ENCODE peak calls at places on chromosomes 16 and 17, in six cellular contexts. One of them, this sample, is unnamed.
A peak's percentile ranks its signal among the peaks of the same experiment; 100 is the strongest.

GRCh38 chr16:89905511-89906140 is 13.0 kb upstream of the MC1R start:
- DNase-seq in PC-9: no peak
- DNase-seq in mesenchymal stem cell: peak; percentile 24
- DNase-seq in uterus: no peak
- DNase-seq in fibroblast of lung: no peak
- DNase-seq in left lung: peak; percentile 49
- DNase-seq in this sample: no peak

GRCh38 chr17:71208111-71208704 is 912.6 kb upstream of the SOX9 start:
- DNase-seq in PC-9: peak; percentile 37
- DNase-seq in mesenchymal stem cell: no peak
- DNase-seq in uterus: no peak
- DNase-seq in fibroblast of lung: peak; percentile 79
- DNase-seq in left lung: no peak
- DNase-seq in this sample: no peak

GRCh38 chr17:45377401-45377800 is 55.3 kb downstream of the ARHGAP27 start:
- DNase-seq in PC-9: no peak
- DNase-seq in mesenchymal stem cell: no peak
- DNase-seq in uterus: no peak
- DNase-seq in fibroblast of lung: no peak
- DNase-seq in left lung: no peak
- DNase-seq in this sample: no peak

GRCh38 chr16:22360963-22361659 is 13.3 kb downstream of the CDR2 start:
- DNase-seq in PC-9: no peak
- DNase-seq in mesenchymal stem cell: peak; percentile 53
- DNase-seq in uterus: no peak
- DNase-seq in fibroblast of lung: no peak
- DNase-seq in left lung: no peak
- DNase-seq in this sample: no peak

GRCh38 chr17:38908676-38909181 is 16.7 kb upstream of the LASP1NB start:
- DNase-seq in PC-9: no peak
- DNase-seq in mesenchymal stem cell: no peak
- DNase-seq in uterus: peak; percentile 21
- DNase-seq in fibroblast of lung: no peak
- DNase-seq in left lung: no peak
- DNase-seq in this sample: no peak

GRCh38 chr17:6421700-6422604 is 13.0 kb downstream of the AIPL1 start:
- DNase-seq in PC-9: peak; percentile 58
- DNase-seq in mesenchymal stem cell: peak; percentile 74
- DNase-seq in uterus: peak; percentile 71
- DNase-seq in fibroblast of lung: peak; percentile 46
- DNase-seq in left lung: peak; percentile 89
- DNase-seq in this sample: peak; percentile 73

GRCh38 chr17:77959926-77960521 is 1.5 kb downstream of the TNRC6C start:
- DNase-seq in PC-9: no peak
- DNase-seq in mesenchymal stem cell: peak; percentile 29
- DNase-seq in uterus: no peak
- DNase-seq in fibroblast of lung: peak; percentile 65
- DNase-seq in left lung: no peak
- DNase-seq in this sample: no peak

GRCh38 chr17:61238455-61238933 is 161.1 kb upstream of the TBX2 start:
- DNase-seq in PC-9: no peak
- DNase-seq in mesenchymal stem cell: no peak
- DNase-seq in uterus: no peak
- DNase-seq in fibroblast of lung: peak; percentile 51
- DNase-seq in left lung: no peak
- DNase-seq in this sample: no peak

GRCh38 chr17:46822388-46822921 is 4.0 kb upstream of the WNT3 start:
- DNase-seq in PC-9: no peak
- DNase-seq in mesenchymal stem cell: no peak
- DNase-seq in uterus: no peak
- DNase-seq in fibroblast of lung: no peak
- DNase-seq in left lung: peak; percentile 93
- DNase-seq in this sample: no peak

GRCh38 chr17:57308543-57309186 is 52.3 kb downstream of the MSI2 start:
- DNase-seq in PC-9: peak; percentile 8
- DNase-seq in mesenchymal stem cell: no peak
- DNase-seq in uterus: no peak
- DNase-seq in fibroblast of lung: no peak
- DNase-seq in left lung: no peak
- DNase-seq in this sample: no peak

GRCh38 chr16:64656471-64656870 is 465.4 kb downstream of the CDH11 start:
- DNase-seq in PC-9: no peak
- DNase-seq in mesenchymal stem cell: no peak
- DNase-seq in uterus: no peak
- DNase-seq in fibroblast of lung: peak; percentile 69
- DNase-seq in left lung: no peak
- DNase-seq in this sample: no peak

GRCh38 chr16:72819345-72819744 is 228.6 kb downstream of the ZFHX3 start:
- DNase-seq in PC-9: no peak
- DNase-seq in mesenchymal stem cell: peak; percentile 21
- DNase-seq in uterus: no peak
- DNase-seq in fibroblast of lung: peak; percentile 86
- DNase-seq in left lung: no peak
- DNase-seq in this sample: no peak

GRCh38 chr16:75079346-75079926 is 37.1 kb downstream of the LDHD start:
- DNase-seq in PC-9: no peak
- DNase-seq in mesenchymal stem cell: no peak
- DNase-seq in uterus: no peak
- DNase-seq in fibroblast of lung: no peak
- DNase-seq in left lung: no peak
- DNase-seq in this sample: no peak

GRCh38 chr17:8285270-8286181 is 2.9 kb upstream of the RANGRF start:
- DNase-seq in PC-9: no peak
- DNase-seq in mesenchymal stem cell: no peak
- DNase-seq in uterus: no peak
- DNase-seq in fibroblast of lung: no peak
- DNase-seq in left lung: no peak
- DNase-seq in this sample: no peak

GRCh38 chr16:88731699-88732098 is 25.4 kb downstream of the CTU2 start:
- DNase-seq in PC-9: no peak
- DNase-seq in mesenchymal stem cell: no peak
- DNase-seq in uterus: no peak
- DNase-seq in fibroblast of lung: no peak
- DNase-seq in left lung: no peak
- DNase-seq in this sample: no peak

GRCh38 chr17:61314368-61315078 is 85.1 kb upstream of the TBX2 start:
- DNase-seq in PC-9: no peak
- DNase-seq in mesenchymal stem cell: no peak
- DNase-seq in uterus: peak; percentile 72
- DNase-seq in fibroblast of lung: peak; percentile 91
- DNase-seq in left lung: no peak
- DNase-seq in this sample: peak; percentile 41

GRCh38 chr16:57394444-57394843 is 10.1 kb upstream of the CCL17 start:
- DNase-seq in PC-9: peak; percentile 60
- DNase-seq in mesenchymal stem cell: no peak
- DNase-seq in uterus: no peak
- DNase-seq in fibroblast of lung: no peak
- DNase-seq in left lung: no peak
- DNase-seq in this sample: no peak

GRCh38 chr16:89706446-89707260 is 5.1 kb upstream of the SPATA2L start:
- DNase-seq in PC-9: no peak
- DNase-seq in mesenchymal stem cell: no peak
- DNase-seq in uterus: no peak
- DNase-seq in fibroblast of lung: no peak
- DNase-seq in left lung: no peak
- DNase-seq in this sample: no peak

GRCh38 chr17:81939881-81940385 is 2.8 kb upstream of the PYCR1 start:
- DNase-seq in PC-9: no peak
- DNase-seq in mesenchymal stem cell: no peak
- DNase-seq in uterus: peak; percentile 64
- DNase-seq in fibroblast of lung: peak; percentile 44
- DNase-seq in left lung: peak; percentile 77
- DNase-seq in this sample: peak; percentile 78

GRCh38 chr17:64732336-64733006 is 70.4 kb upstream of the SMURF2 start:
- DNase-seq in PC-9: no peak
- DNase-seq in mesenchymal stem cell: peak; percentile 95
- DNase-seq in uterus: no peak
- DNase-seq in fibroblast of lung: peak; percentile 80
- DNase-seq in left lung: no peak
- DNase-seq in this sample: peak; percentile 46

DNA sequence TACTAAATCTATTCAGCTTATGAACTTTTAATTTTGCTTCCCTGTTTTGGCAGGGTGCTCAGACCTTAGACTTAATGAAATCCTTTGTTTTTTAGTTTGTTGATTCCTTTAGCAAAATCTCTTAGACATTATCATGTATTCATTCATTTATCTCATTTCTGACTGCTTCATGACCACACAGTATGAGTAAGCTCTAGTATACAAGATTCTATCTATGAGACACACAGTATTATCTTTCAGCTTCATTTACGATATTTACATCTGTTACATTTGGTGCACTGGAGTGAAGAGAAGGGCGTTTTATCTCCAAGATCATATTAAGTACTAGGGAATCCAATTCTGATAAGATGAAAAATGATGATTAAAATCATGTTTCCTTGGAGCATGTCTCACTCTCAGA is 448.1 kb upstream of the CA10 start:
- DNase-seq in PC-9: no peak
- DNase-seq in mesenchymal stem cell: no peak
- DNase-seq in uterus: no peak
- DNase-seq in fibroblast of lung: no peak
- DNase-seq in left lung: no peak
- DNase-seq in this sample: no peak
- H3K9me3 ChIP-seq in PC-9: no peaks in the 10 kb centered on the region
- H3K9me3 ChIP-seq in mesenchymal stem cell: no peaks in the 10 kb centered on the region
- H3K9me3 ChIP-seq in uterus: no peaks in the 10 kb centered on the region
- H3K9me3 ChIP-seq in fibroblast of lung: no peaks in the 10 kb centered on the region
- H3K9me3 ChIP-seq in left lung: no peaks in the 10 kb centered on the region
- H3K9me3 ChIP-seq in this sample: no peaks in the 10 kb centered on the region

GRCh38 chr16:24573141-24573540 is 33.8 kb downstream of the RBBP6 start:
- DNase-seq in PC-9: no peak
- DNase-seq in mesenchymal stem cell: no peak
- DNase-seq in uterus: no peak
- DNase-seq in fibroblast of lung: no peak
- DNase-seq in left lung: no peak
- DNase-seq in this sample: no peak
- H3K9me3 ChIP-seq in PC-9: no peaks in the 10 kb centered on the region
- H3K9me3 ChIP-seq in mesenchymal stem cell: no peaks in the 10 kb centered on the region
- H3K9me3 ChIP-seq in uterus: no peaks in the 10 kb centered on the region
- H3K9me3 ChIP-seq in fibroblast of lung: no peaks in the 10 kb centered on the region
- H3K9me3 ChIP-seq in left lung: no peaks in the 10 kb centered on the region
- H3K9me3 ChIP-seq in this sample: no peaks in the 10 kb centered on the region

GRCh38 chr17:19678581-19679418 is 30.2 kb downstream of the ALDH3A2 start:
- DNase-seq in PC-9: no peak
- DNase-seq in mesenchymal stem cell: no peak
- DNase-seq in uterus: no peak
- DNase-seq in fibroblast of lung: no peak
- DNase-seq in left lung: no peak
- DNase-seq in this sample: no peak

GRCh38 chr17:19676901-19677300 is 28.4 kb downstream of the ALDH3A2 start:
- DNase-seq in PC-9: peak; percentile 52
- DNase-seq in mesenchymal stem cell: no peak
- DNase-seq in uterus: no peak
- DNase-seq in fibroblast of lung: no peak
- DNase-seq in left lung: no peak
- DNase-seq in this sample: no peak

GRCh38 chr17:19683117-19683516 is 33.3 kb downstream of the SLC47A2 start:
- DNase-seq in PC-9: no peak
- DNase-seq in mesenchymal stem cell: no peak
- DNase-seq in uterus: no peak
- DNase-seq in fibroblast of lung: no peak
- DNase-seq in left lung: no peak
- DNase-seq in this sample: no peak

GRCh38 chr17:19672009-19672837 is 23.7 kb downstream of the ALDH3A2 start:
- DNase-seq in PC-9: no peak
- DNase-seq in mesenchymal stem cell: no peak
- DNase-seq in uterus: no peak
- DNase-seq in fibroblast of lung: peak; percentile 8
- DNase-seq in left lung: no peak
- DNase-seq in this sample: peak; percentile 48

GRCh38 chr17:19677736-19678379 is 29.3 kb downstream of the ALDH3A2 start:
- DNase-seq in PC-9: no peak
- DNase-seq in mesenchymal stem cell: no peak
- DNase-seq in uterus: no peak
- DNase-seq in fibroblast of lung: no peak
- DNase-seq in left lung: no peak
- DNase-seq in this sample: no peak
- H3K9me3 ChIP-seq in PC-9: no peaks in the 10 kb centered on the region
- H3K9me3 ChIP-seq in mesenchymal stem cell: no peaks in the 10 kb centered on the region
- H3K9me3 ChIP-seq in uterus: no peaks in the 10 kb centered on the region
- H3K9me3 ChIP-seq in fibroblast of lung: no peaks in the 10 kb centered on the region
- H3K9me3 ChIP-seq in left lung: no peaks in the 10 kb centered on the region
- H3K9me3 ChIP-seq in this sample: no peaks in the 10 kb centered on the region

DNA sequence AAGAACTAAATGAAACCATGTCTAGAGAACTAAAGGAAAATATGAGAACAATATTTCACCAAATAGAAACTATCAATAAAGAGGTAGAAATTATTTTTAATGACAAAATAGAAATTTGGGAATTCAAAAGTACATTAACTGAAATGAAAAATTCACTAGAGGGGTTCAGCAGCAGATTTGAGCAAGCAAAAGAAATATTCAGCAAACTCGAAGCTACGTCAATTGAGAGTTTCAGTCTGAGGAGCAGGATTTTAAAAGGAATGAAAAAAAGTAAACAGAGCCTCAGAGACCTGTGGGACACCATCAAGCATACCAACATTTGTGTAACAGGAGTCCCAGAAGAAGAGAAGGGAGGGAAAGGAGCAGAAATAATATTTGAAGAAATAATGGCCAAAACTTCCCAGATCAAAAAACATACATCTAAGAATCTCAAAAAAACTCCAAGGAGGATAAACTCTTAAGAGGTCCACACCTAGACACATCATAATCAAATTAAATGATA is 38.3 kb downstream of the ZFP90 start:
- DNase-seq in PC-9: no peak
- DNase-seq in mesenchymal stem cell: no peak
- DNase-seq in uterus: no peak
- DNase-seq in fibroblast of lung: no peak
- DNase-seq in left lung: no peak
- DNase-seq in this sample: no peak
- H3K9me3 ChIP-seq in PC-9: peaks cover 18% of the 10 kb centered on the region
- H3K9me3 ChIP-seq in mesenchymal stem cell: peaks cover 82% of the 10 kb centered on the region
- H3K9me3 ChIP-seq in uterus: no peaks in the 10 kb centered on the region
- H3K9me3 ChIP-seq in fibroblast of lung: peaks cover 2% of the 10 kb centered on the region
- H3K9me3 ChIP-seq in left lung: peaks cover 99% of the 10 kb centered on the region
- H3K9me3 ChIP-seq in this sample: peaks cover 100% of the 10 kb centered on the region

DNA sequence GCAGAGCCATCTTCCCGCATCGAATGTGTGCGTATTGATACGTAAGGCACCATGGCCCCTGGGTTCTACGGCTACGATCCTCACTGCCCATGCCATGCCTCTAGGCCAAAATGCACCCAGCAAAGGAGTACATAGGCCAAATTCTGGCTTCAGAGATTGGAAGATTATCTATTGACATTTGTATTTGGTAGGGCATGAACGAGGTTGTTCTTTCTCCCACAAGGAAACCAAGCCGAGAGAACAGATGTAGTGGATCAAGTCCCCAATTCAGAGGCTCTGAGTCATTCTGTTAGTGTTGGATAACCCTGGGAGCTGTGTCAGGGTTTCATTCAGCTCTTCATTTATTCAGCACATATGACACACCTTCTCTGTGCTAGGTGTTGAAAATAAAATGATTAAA is 36.5 kb downstream of the HOXB1 start:
- DNase-seq in PC-9: no peak
- DNase-seq in mesenchymal stem cell: peak; percentile 87
- DNase-seq in uterus: no peak
- DNase-seq in fibroblast of lung: peak; percentile 88
- DNase-seq in left lung: no peak
- DNase-seq in this sample: no peak
- H3K9me3 ChIP-seq in PC-9: no peaks in the 10 kb centered on the region
- H3K9me3 ChIP-seq in mesenchymal stem cell: no peaks in the 10 kb centered on the region
- H3K9me3 ChIP-seq in uterus: no peaks in the 10 kb centered on the region
- H3K9me3 ChIP-seq in fibroblast of lung: no peaks in the 10 kb centered on the region
- H3K9me3 ChIP-seq in left lung: no peaks in the 10 kb centered on the region
- H3K9me3 ChIP-seq in this sample: no peaks in the 10 kb centered on the region

This sample was measured in left ventricle myocardium inferior.